ENCODE peak calls at places on chromosomes 5 and 9, in seven cellular contexts. N is NCI-H1930, F is activated T-cell treated with anti-CD3 and anti-CD28 coated beads for 1 hour, Y is stomach, C is astrocyte, R is upper lobe of left lung, S is HTR-8/SVneo. P is an unnamed sample.

GRCh38 chr5:180332051-180332517 is 21.1 kb downstream of the GFPT2 start:
- DNase-seq in N (no peak), F (no peak), Y (no peak), C (peak), R (peak), S (no peak), P (no peak)

GRCh38 chr5:124741711-124742496 is 4.5 kb downstream of the ZNF608 start:
- DNase-seq in N (peak), F (no peak), Y (peak), C (peak), R (no peak), S (peak), P (peak)

GRCh38 chr5:111198281-111198948 is 25.8 kb upstream of the CAMK4 start:
- DNase-seq in N (no peak), F (no peak), Y (no peak), C (no peak), R (no peak), S (no peak), P (no peak)

GRCh38 chr5:7317751-7318150 is 78.2 kb upstream of the ADCY2 start:
- DNase-seq in N (no peak), F (no peak), Y (no peak), C (peak), R (no peak), S (no peak), P (no peak)

GRCh38 chr5:113043491-113043931 is 66.9 kb downstream of the DCP2 start:
- DNase-seq in N (no peak), F (peak), Y (no peak), C (no peak), R (peak), S (no peak), P (no peak)

GRCh38 chr5:36703245-36703860 is 96.9 kb downstream of the SLC1A3 start:
- DNase-seq in N (no peak), F (no peak), Y (no peak), C (no peak), R (peak), S (no peak), P (no peak)

GRCh38 chr5:56264417-56265025 is 31.4 kb upstream of the ANKRD55 start:
- DNase-seq in N (no peak), F (no peak), Y (peak), C (no peak), R (no peak), S (peak), P (peak)

GRCh38 chr9:15081021-15081753 is 171.0 kb upstream of the FREM1 start:
- DNase-seq in N (no peak), F (no peak), Y (no peak), C (no peak), R (no peak), S (no peak), P (no peak)

GRCh38 chr9:70484232-70485130 is 70.0 kb upstream of the KLF9 start:
- DNase-seq in N (no peak), F (no peak), Y (peak), C (peak), R (no peak), S (peak), P (peak)

GRCh38 chr9:96219615-96220257 is 82.2 kb downstream of the HSD17B3 start:
- DNase-seq in N (no peak), F (peak), Y (peak), C (no peak), R (peak), S (no peak), P (no peak)

GRCh38 chr9:136050266-136050705 is 44.8 kb downstream of the NACC2 start:
- DNase-seq in N (no peak), F (no peak), Y (no peak), C (no peak), R (peak), S (no peak), P (no peak)

GRCh38 chr5:10489810-10490426 is 48.2 kb downstream of the ROPN1L start:
- DNase-seq in N (no peak), F (no peak), Y (no peak), C (no peak), R (no peak), S (no peak), P (no peak)

GRCh38 chr9:37976714-37977477 is 73.0 kb upstream of the SLC25A51 start:
- DNase-seq in N (no peak), F (no peak), Y (no peak), C (peak), R (no peak), S (no peak), P (no peak)

GRCh38 chr5:157189223-157189622 is 8.6 kb downstream of the ITK start:
- DNase-seq in N (no peak), F (no peak), Y (no peak), C (no peak), R (no peak), S (no peak), P (no peak)

GRCh38 chr5:100790170-100790665 is 112.9 kb downstream of the ST8SIA4 start:
- DNase-seq in N (no peak), F (no peak), Y (no peak), C (no peak), R (no peak), S (no peak), P (peak)

GRCh38 chr5:103849934-103850333 is 287.3 kb upstream of the NUDT12 start:
- DNase-seq in N (no peak), F (no peak), Y (no peak), C (peak), R (no peak), S (peak), P (peak)

GRCh38 chr9:68685770-68686169 is 19.3 kb upstream of the PIP5K1B start:
- DNase-seq in N (no peak), F (no peak), Y (peak), C (no peak), R (no peak), S (no peak), P (no peak)

GRCh38 chr5:175809531-175810121 is 61.8 kb upstream of the CPLX2 start:
- DNase-seq in N (no peak), F (no peak), Y (no peak), C (peak), R (no peak), S (peak), P (peak)

GRCh38 chr9:137314561-137315560 is 12.8 kb upstream of the NRARP start:
- DNase-seq in N (no peak), F (no peak), Y (no peak), C (no peak), R (peak), S (no peak), P (no peak)

P was measured in LoVo.